ENCODE peak calls at places on chromosome 16, in seven cellular contexts. F is RWPE1, P is brain microvascular endothelial cell, I is BE2C, A is HepG2, R is AG10803, B is GM13977. L is an unnamed sample.

GRCh38 chr16:50367777-50368409 is 895 bp downstream of the BRD7 start:
- DNase-seq in F (no peak), P (no peak), I (no peak), A (no peak), R (no peak), B (no peak), L (no peak)

GRCh38 chr16:83137326-83137770 is 510.6 kb downstream of the CDH13 start:
- DNase-seq in F (peak), P (peak), I (no peak), A (peak), R (peak), B (no peak), L (peak)

GRCh38 chr16:56225013-56225742 is 33.9 kb downstream of the GNAO1 start:
- DNase-seq in F (no peak), P (no peak), I (no peak), A (no peak), R (no peak), B (no peak), L (no peak)

GRCh38 chr16:74271879-74272278 is 24.7 kb upstream of the PSMD7 start:
- DNase-seq in F (no peak), P (peak), I (no peak), A (no peak), R (no peak), B (no peak), L (no peak)

GRCh38 chr16:19967561-19967960 is 82.9 kb upstream of the GPRC5B start:
- DNase-seq in F (no peak), P (no peak), I (no peak), A (no peak), R (no peak), B (no peak), L (no peak)

GRCh38 chr16:67158637-67159600 is 790 bp downstream of the TRADD start:
- DNase-seq in F (no peak), P (no peak), I (peak), A (peak), R (no peak), B (peak), L (peak)

GRCh38 chr16:1782408-1783247 is at the start of the genes NUBP2 and SPSB3:
- DNase-seq in F (peak), P (peak), I (peak), A (peak), R (peak), B (peak), L (peak)

GRCh38 chr16:49638696-49639629 is 216.9 kb downstream of the ZNF423 start:
- DNase-seq in F (no peak), P (no peak), I (no peak), A (no peak), R (no peak), B (no peak), L (no peak)

GRCh38 chr16:23494188-23494587 is 16.1 kb downstream of the GGA2 start:
- DNase-seq in F (no peak), P (no peak), I (no peak), A (no peak), R (no peak), B (no peak), L (no peak)

GRCh38 chr16:52561910-52562741 is 15.2 kb upstream of the TOX3 start:
- DNase-seq in F (no peak), P (no peak), I (no peak), A (peak), R (no peak), B (no peak), L (peak)

GRCh38 chr16:35150805-35151312 is 1691.4 kb downstream of the TP53TG3F start:
- DNase-seq in F (no peak), P (no peak), I (no peak), A (no peak), R (no peak), B (no peak), L (no peak)

GRCh38 chr16:12360240-12360639 is 383.7 kb downstream of the SNX29 start:
- DNase-seq in F (no peak), P (no peak), I (no peak), A (no peak), R (no peak), B (no peak), L (no peak)

GRCh38 chr16:85882181-85882810 is 16.7 kb upstream of the IRF8 start:
- DNase-seq in F (no peak), P (no peak), I (no peak), A (no peak), R (no peak), B (no peak), L (no peak)

GRCh38 chr16:29678691-29679267 is at the start of gene QPRT:
- DNase-seq in F (no peak), P (peak), I (peak), A (peak), R (peak), B (peak), L (peak)

GRCh38 chr16:2194852-2195315 is 1.5 kb downstream of the CASKIN1 start:
- DNase-seq in F (peak), P (peak), I (peak), A (peak), R (peak), B (peak), L (peak)

GRCh38 chr16:81181013-81181720 is 57.3 kb upstream of the BCO1 start:
- DNase-seq in F (peak), P (peak), I (peak), A (peak), R (peak), B (no peak), L (peak)

GRCh38 chr16:26905336-26905735 is 161.4 kb upstream of the C16orf82 start:
- DNase-seq in F (no peak), P (no peak), I (no peak), A (no peak), R (peak), B (no peak), L (no peak)

GRCh38 chr16:2586241-2586640 is 48.4 kb downstream of the PDPK1 start:
- DNase-seq in F (no peak), P (no peak), I (no peak), A (no peak), R (no peak), B (no peak), L (peak)

GRCh38 chr16:86015606-86016005 is 116.6 kb downstream of the IRF8 start:
- DNase-seq in F (no peak), P (no peak), I (no peak), A (no peak), R (no peak), B (no peak), L (peak)

GRCh38 chr16:85530370-85530739 is 82.8 kb upstream of the GSE1 start:
- DNase-seq in F (no peak), P (no peak), I (no peak), A (no peak), R (no peak), B (no peak), L (no peak)

GRCh38 chr16:74740795-74741304 is 33.8 kb downstream of the FA2H start:
- DNase-seq in F (peak), P (no peak), I (no peak), A (no peak), R (no peak), B (no peak), L (no peak)

GRCh38 chr16:79658301-79659001 is 57.9 kb upstream of the MAF start:
- DNase-seq in F (peak), P (peak), I (no peak), A (peak), R (peak), B (no peak), L (no peak)

GRCh38 chr16:35748621-35749252 is 2289.3 kb downstream of the TP53TG3F start:
- DNase-seq in F (no peak), P (no peak), I (no peak), A (no peak), R (no peak), B (no peak), L (no peak)

GRCh38 chr16:2039286-2040030 is 8.2 kb downstream of the NTHL1 start:
- DNase-seq in F (no peak), P (peak), I (peak), A (peak), R (peak), B (no peak), L (peak)

GRCh38 chr16:19911747-19912146 is 27.1 kb upstream of the GPRC5B start:
- DNase-seq in F (no peak), P (no peak), I (no peak), A (no peak), R (no peak), B (no peak), L (no peak)

GRCh38 chr16:6081320-6081976 is 983.9 kb upstream of the EEF2KMT start:
- DNase-seq in F (peak), P (no peak), I (no peak), A (peak), R (no peak), B (peak), L (peak)

GRCh38 chr16:27347930-27348685 is 34.3 kb downstream of the IL4R start:
- DNase-seq in F (no peak), P (no peak), I (peak), A (no peak), R (no peak), B (no peak), L (no peak)

GRCh38 chr16:13148836-13149235 is 247.4 kb downstream of the SHISA9 start:
- DNase-seq in F (no peak), P (no peak), I (no peak), A (no peak), R (no peak), B (no peak), L (no peak)

GRCh38 chr16:82954224-82954929 is 327.6 kb downstream of the CDH13 start:
- DNase-seq in F (no peak), P (peak), I (no peak), A (no peak), R (peak), B (no peak), L (no peak)

GRCh38 chr16:35140293-35140986 is 1681.0 kb downstream of the TP53TG3F start:
- DNase-seq in F (no peak), P (no peak), I (no peak), A (no peak), R (no peak), B (no peak), L (no peak)

GRCh38 chr16:49315602-49316001 is 34.0 kb upstream of the CBLN1 start:
- DNase-seq in F (no peak), P (no peak), I (no peak), A (no peak), R (no peak), B (no peak), L (no peak)

GRCh38 chr16:55754056-55754455 is 78.8 kb downstream of the CES1 start:
- DNase-seq in F (no peak), P (no peak), I (no peak), A (no peak), R (no peak), B (no peak), L (no peak)

GRCh38 chr16:24980077-24980793 is 34.9 kb downstream of the ARHGAP17 start:
- DNase-seq in F (peak), P (no peak), I (no peak), A (no peak), R (peak), B (peak), L (no peak)

GRCh38 chr16:55955845-55956244 is 80.7 kb upstream of the CES5A start:
- DNase-seq in F (no peak), P (no peak), I (peak), A (no peak), R (peak), B (no peak), L (no peak)

GRCh38 chr16:67770371-67770991 is 35.9 kb downstream of the RANBP10 start:
- DNase-seq in F (no peak), P (peak), I (no peak), A (no peak), R (no peak), B (no peak), L (no peak)

GRCh38 chr16:86955136-86955890 is 361.9 kb downstream of the C16orf95 start:
- DNase-seq in F (no peak), P (no peak), I (no peak), A (no peak), R (no peak), B (no peak), L (no peak)

GRCh38 chr16:16120382-16121184 is 102.7 kb downstream of the ABCC6 start:
- DNase-seq in F (no peak), P (peak), I (peak), A (no peak), R (no peak), B (no peak), L (no peak)

GRCh38 chr16:11099672-11100195 is 155.4 kb downstream of the CLEC16A start:
- DNase-seq in F (no peak), P (no peak), I (no peak), A (no peak), R (no peak), B (no peak), L (no peak)

GRCh38 chr16:11098601-11099377 is 154.4 kb downstream of the CLEC16A start:
- DNase-seq in F (no peak), P (no peak), I (no peak), A (no peak), R (no peak), B (no peak), L (no peak)

GRCh38 chr16:11101283-11101682 is 154.7 kb downstream of the SOCS1 start:
- DNase-seq in F (no peak), P (no peak), I (no peak), A (no peak), R (no peak), B (no peak), L (no peak)

GRCh38 chr16:11101695-11102522 is 154.1 kb downstream of the SOCS1 start:
- DNase-seq in F (no peak), P (peak), I (no peak), A (peak), R (no peak), B (no peak), L (peak)

DNA sequence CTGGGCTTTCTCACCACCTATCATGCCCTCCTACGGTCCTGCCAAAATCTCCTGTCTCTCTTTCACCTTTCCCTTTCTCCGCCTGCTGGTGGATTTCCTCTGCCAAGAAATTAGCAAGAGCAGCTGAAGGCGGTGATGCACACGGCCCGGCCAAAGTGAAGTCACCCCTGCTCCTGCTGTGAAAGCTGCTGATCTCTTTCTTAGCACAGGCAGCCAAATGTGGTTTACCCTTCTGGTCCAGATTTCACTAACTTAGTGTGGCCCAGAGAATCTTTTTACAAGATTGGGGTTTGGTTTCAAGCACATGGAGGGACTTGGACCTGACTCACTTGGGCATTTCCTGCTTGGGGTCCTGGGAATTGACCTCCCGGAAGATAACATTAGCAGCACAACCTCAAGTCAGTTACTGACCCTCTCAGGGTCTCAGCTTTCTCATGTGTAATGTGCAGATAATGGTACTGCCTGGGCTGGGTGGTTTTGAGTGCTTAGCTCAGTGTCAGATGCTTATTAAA is 155.7 kb downstream of the SOCS1 start:
- DNase-seq in F (no peak), P (peak), I (no peak), A (no peak), R (peak), B (peak), L (no peak)
- TF ChIP-seq CTCF in F (no peak), P (peak), I (no peak), A (no peak), R (peak), B (no peak), L (no peak)

GRCh38 chr16:70679653-70680494 is 6.0 kb downstream of the MTSS2 start:
- DNase-seq in F (no peak), P (no peak), I (peak), A (no peak), R (no peak), B (peak), L (no peak)
- TF ChIP-seq CTCF in F (peak), P (peak), I (peak), A (peak), R (no peak), B (peak), L (peak)

GRCh38 chr16:89359296-89360147 is 130.8 kb downstream of the ANKRD11 start:
- DNase-seq in F (no peak), P (no peak), I (peak), A (no peak), R (no peak), B (no peak), L (no peak)
- TF ChIP-seq CTCF in F (no peak), P (no peak), I (no peak), A (no peak), R (no peak), B (no peak), L (no peak)

DNA sequence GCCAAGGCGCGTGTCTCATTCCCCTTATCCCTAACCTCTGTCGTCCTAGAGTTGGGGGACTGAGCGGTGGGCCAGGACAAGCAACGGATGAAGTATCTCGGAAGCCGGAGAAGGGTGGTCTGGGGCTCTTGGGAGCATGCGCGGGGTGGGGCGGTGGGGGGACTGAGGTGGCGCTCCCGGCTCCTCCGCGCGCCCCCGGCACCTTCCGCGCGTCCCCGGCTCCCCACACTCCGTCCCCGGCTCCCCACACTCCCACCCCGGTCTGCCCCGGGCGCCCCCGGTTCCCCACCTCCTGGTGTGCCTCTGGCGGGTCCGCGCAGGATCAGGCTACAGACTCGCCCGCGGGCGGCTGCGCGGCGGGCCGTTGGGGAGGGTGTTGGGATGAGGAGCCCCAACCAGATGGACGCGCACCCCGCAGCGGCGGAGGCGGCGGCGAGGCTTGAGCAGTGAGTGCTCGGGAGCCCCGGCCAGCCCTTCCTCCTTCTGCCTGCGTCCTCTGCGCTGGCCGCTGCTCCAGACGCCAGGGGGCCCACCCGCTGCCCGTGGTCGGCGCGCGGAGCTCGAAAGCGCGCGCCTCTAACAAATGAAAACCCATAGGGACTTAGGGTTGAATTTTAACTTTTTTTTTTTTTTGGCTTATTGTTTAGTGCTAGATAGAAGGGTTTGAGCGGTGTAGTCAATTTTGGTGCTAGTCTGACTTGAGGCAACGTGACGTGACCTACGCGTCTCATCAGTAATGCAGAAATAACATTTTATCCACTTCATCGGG is 5.6 kb upstream of the CRYM start:
- DNase-seq in F (no peak), P (peak), I (peak), A (peak), R (no peak), B (peak), L (peak)
- TF ChIP-seq CTCF in F (no peak), P (peak), I (no peak), A (peak), R (peak), B (peak), L (peak)

DNA sequence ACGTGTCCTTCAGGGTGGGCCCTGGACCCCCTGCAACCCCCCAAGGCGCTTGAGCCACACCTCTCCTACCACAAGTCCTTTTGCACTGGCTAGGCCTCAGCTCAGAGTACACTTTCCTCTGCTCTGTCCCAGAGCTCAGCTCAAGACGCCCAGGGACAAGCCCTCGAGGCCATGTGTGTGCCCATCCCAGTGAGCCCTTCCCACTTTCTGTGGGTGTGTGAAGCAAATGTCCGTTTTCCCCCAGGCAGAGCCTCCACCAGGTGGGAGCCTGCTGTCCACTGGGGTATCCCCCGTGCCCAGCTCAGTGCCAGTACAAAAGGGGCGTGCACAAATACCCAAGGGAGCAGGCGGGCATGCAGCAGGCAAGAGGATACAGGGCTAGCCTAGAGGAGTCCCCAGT is 18.4 kb downstream of the KIFC3 start:
- DNase-seq in F (no peak), P (no peak), I (no peak), A (no peak), R (no peak), B (no peak), L (no peak)
- TF ChIP-seq CTCF in F (no peak), P (no peak), I (no peak), A (no peak), R (no peak), B (no peak), L (no peak)

L was measured in Caco-2.